ENCODE peak calls at places on chromosome 16, in four cellular contexts. T is SK-N-SH, H is heart right ventricle, U is psoas muscle. G is an unnamed sample.

GRCh38 chr16:87057951-87058560 is 259.1 kb downstream of the C16orf95 start:
- DNase-seq in T (no peak), H (no peak), U (no peak), G (no peak)

GRCh38 chr16:11303405-11304138 is 22.4 kb upstream of the PRM1 start:
- DNase-seq in T (peak; percentile 85), H (no peak), U (no peak), G (no peak)

GRCh38 chr16:2981177-2981898 is 1.1 kb upstream of the PKMYT1 start:
- DNase-seq in T (no peak), H (no peak), U (no peak), G (peak; percentile 56)

GRCh38 chr16:19410435-19411153 is 7.1 kb upstream of the TMC5 start:
- DNase-seq in T (peak; percentile 76), H (no peak), U (no peak), G (peak; percentile 68)

GRCh38 chr16:78444-79145 is 570 bp downstream of the MPG start:
- DNase-seq in T (no peak), H (no peak), U (peak; percentile 51), G (peak; percentile 56)

GRCh38 chr16:85986931-85987749 is 88.2 kb downstream of the IRF8 start:
- DNase-seq in T (peak; percentile 78), H (no peak), U (no peak), G (no peak)

GRCh38 chr16:75116081-75116910 is at the start of gene LDHD:
- DNase-seq in T (peak; percentile 71), H (peak; percentile 79), U (peak; percentile 85), G (peak; percentile 94)

GRCh38 chr16:30786115-30786935 is 680 bp downstream of the ZNF629 start:
- DNase-seq in T (peak; percentile 91), H (no peak), U (peak; percentile 41), G (peak; percentile 83)

GRCh38 chr16:20897253-20897896 is 2.8 kb downstream of the DCUN1D3 start:
- DNase-seq in T (no peak), H (no peak), U (peak; percentile 56), G (no peak)

GRCh38 chr16:53992057-53992378 is 288.1 kb downstream of the FTO start:
- DNase-seq in T (peak; percentile 48), H (no peak), U (no peak), G (no peak)

GRCh38 chr16:51994597-51994996 is 552.3 kb downstream of the TOX3 start:
- DNase-seq in T (no peak), H (peak; percentile 18), U (no peak), G (peak; percentile 44)

GRCh38 chr16:68711421-68712139 is 25.5 kb upstream of the CDH1 start:
- DNase-seq in T (no peak), H (no peak), U (no peak), G (no peak)

DNA sequence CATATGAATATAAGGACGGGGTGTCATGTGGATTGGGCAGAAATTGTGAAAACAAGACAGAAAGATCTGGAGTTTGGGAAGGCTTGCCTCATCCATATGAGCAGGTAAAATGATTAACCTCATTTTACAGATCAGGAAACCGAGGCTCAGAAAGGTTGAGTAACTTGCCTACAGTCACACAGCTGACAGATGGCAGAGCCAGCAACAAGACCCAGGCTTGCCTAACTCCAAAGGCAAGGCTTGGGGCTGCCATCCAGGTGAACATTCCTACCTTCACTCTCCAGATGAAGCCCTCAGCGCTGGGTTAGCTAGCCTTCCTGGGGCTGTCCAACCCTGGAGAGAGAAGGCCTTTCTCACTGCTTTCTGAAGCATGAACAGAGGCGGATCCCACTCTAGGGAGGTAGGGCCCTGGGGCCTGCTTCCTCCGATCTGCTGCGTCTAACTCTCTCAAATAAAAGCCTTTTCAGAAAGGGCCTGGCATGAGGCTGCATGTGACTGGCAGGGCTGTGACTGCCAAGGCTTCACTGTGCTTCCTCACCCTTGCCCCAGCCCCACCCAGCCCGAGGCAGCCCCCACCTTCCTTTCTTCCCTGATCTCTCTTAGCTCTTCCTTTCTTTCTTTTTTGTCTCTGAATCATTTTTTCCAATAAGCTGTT is 107.8 kb downstream of the GNAO1 start:
- DNase-seq in T (peak; percentile 66), H (peak; percentile 18), U (no peak), G (peak; percentile 69)
- H3K4me1 ChIP-seq in T (no peaks in the 10 kb centered on the region), H (peaks cover 31% of the 10 kb centered on the region), U (peaks cover 10% of the 10 kb centered on the region), G (peaks cover 23% of the 10 kb centered on the region)

GRCh38 chr16:12412890-12413289 is 390.8 kb downstream of the CPPED1 start:
- DNase-seq in T (no peak), H (no peak), U (no peak), G (no peak)

GRCh38 chr16:12412252-12412651 is 391.4 kb downstream of the CPPED1 start:
- DNase-seq in T (no peak), H (no peak), U (no peak), G (no peak)

GRCh38 chr16:12415072-12415471 is 388.6 kb downstream of the CPPED1 start:
- DNase-seq in T (no peak), H (no peak), U (no peak), G (no peak)

GRCh38 chr16:12411521-12411920 is 392.2 kb downstream of the CPPED1 start:
- DNase-seq in T (no peak), H (no peak), U (no peak), G (no peak)

GRCh38 chr16:12413393-12413792 is 390.3 kb downstream of the CPPED1 start:
- DNase-seq in T (no peak), H (no peak), U (no peak), G (no peak)
- H3K9me3 ChIP-seq in T (no peaks in the 10 kb centered on the region), H (no peaks in the 10 kb centered on the region), U (no peaks in the 10 kb centered on the region), G (no peaks in the 10 kb centered on the region)

DNA sequence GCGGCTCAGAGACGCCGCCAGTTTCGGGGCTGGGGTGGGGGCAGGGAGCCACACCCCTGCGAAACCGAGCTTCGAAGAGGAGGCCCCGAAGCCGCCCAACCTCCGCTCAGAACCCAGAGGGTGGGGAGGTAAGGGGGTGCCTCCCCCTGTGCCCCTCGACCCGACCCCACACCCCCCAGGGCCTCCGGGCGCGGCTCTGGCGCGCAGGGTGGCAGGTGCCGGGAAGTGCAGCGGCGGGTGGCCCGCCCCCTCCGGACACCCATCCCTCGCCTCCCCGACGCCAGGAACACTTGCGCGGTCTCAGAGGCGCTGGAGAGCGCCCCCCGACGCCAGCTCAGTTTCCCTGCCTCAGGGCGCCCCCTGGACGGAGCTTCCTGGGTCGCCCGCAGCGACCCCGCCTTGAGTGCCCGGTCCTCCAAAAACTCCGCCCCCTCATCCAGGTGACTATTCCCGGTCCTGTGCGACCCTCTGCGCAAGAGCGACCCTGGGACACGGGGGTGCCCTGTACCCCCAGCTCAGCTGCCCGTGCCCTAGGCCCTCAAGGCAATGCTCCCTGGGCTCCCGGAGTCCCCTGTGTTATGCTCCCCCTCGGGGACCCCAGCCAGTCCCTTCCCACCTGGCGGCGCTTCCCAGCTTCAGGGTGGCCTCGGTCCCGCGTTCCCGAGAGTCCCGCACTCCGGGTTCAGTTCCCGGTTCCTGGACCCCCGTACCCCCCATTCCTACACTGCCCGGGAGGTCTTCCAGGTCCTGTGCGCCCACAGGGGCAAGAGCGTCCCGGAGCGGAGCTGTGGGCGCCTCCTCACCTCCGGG is 562 bp downstream of the PPL start:
- DNase-seq in T (peak; percentile 75), H (no peak), U (peak; percentile 47), G (no peak)
- H3K4me1 ChIP-seq in T (no peaks in the 10 kb centered on the region), H (peaks cover 19% of the 10 kb centered on the region), U (peaks cover 15% of the 10 kb centered on the region), G (peaks cover 2% of the 10 kb centered on the region)

GRCh38 chr16:35450648-35451047 is 1991.2 kb downstream of the TP53TG3F start:
- DNase-seq in T (no peak), H (no peak), U (no peak), G (no peak)

GRCh38 chr16:35447010-35447558 is 1987.7 kb downstream of the TP53TG3F start:
- DNase-seq in T (no peak), H (no peak), U (no peak), G (no peak)

GRCh38 chr16:35452471-35452870 is 1993.1 kb downstream of the TP53TG3F start:
- DNase-seq in T (no peak), H (no peak), U (no peak), G (no peak)

GRCh38 chr16:35449663-35450062 is 1990.3 kb downstream of the TP53TG3F start:
- DNase-seq in T (no peak), H (no peak), U (no peak), G (no peak)
- H3K9me3 ChIP-seq in T (no peaks in the 10 kb centered on the region), H (peaks cover 50% of the 10 kb centered on the region), U (peaks cover 27% of the 10 kb centered on the region), G (peaks cover 4% of the 10 kb centered on the region)